ENCODE peak calls at places on chromosomes 11 and 22, in four cellular contexts. C is Panc1, B is K562, M is HepG2. Y is an unnamed sample.

GRCh38 chr11:82692981-82693380 is 40.7 kb downstream of the FAM181B start:
- DNase-seq in C (no peak), B (no peak), M (no peak), Y (no peak)

GRCh38 chr11:61077936-61078335 is 24.4 kb upstream of the CD5 start:
- DNase-seq in C (no peak), B (no peak), M (no peak), Y (no peak)

GRCh38 chr11:66080055-66080817 is 10.2 kb downstream of the PACS1 start:
- DNase-seq in C (no peak), B (peak), M (peak), Y (peak)

GRCh38 chr22:22061085-22062077 is 78.8 kb upstream of the TOP3B start:
- DNase-seq in C (no peak), B (peak), M (peak), Y (peak)

GRCh38 chr11:46490576-46491100 is 99.1 kb upstream of the CHRM4 start:
- DNase-seq in C (no peak), B (no peak), M (no peak), Y (no peak)

GRCh38 chr11:2713721-2714462 is 14.1 kb upstream of the KCNQ1OT1 start:
- DNase-seq in C (no peak), B (no peak), M (no peak), Y (no peak)

GRCh38 chr11:30914143-30914762 is 328.1 kb upstream of the MPPED2 start:
- DNase-seq in C (no peak), B (peak), M (peak), Y (peak)

GRCh38 chr11:6911946-6912345 is 8.9 kb upstream of the OR2D3 start:
- DNase-seq in C (no peak), B (no peak), M (no peak), Y (no peak)

GRCh38 chr22:38176170-38176741 is 5.4 kb downstream of the PLA2G6 start:
- DNase-seq in C (no peak), B (no peak), M (no peak), Y (no peak)

GRCh38 chr22:19984201-19984753 is 32.3 kb downstream of the ARVCF start:
- DNase-seq in C (peak), B (peak), M (no peak), Y (peak)

GRCh38 chr11:116124916-116125714 is 620.9 kb upstream of the CADM1 start:
- DNase-seq in C (no peak), B (no peak), M (no peak), Y (no peak)

GRCh38 chr22:28015056-28015445 is 96.0 kb upstream of the PITPNB start:
- DNase-seq in C (no peak), B (no peak), M (no peak), Y (no peak)

GRCh38 chr22:20583471-20583922 is 76.1 kb downstream of the MED15 start:
- DNase-seq in C (no peak), B (no peak), M (no peak), Y (no peak)

GRCh38 chr22:32333141-32333768 is 24.4 kb upstream of the RFPL3 start:
- DNase-seq in C (no peak), B (no peak), M (no peak), Y (no peak)

GRCh38 chr22:26894766-26895485 is 237.5 kb downstream of the MIAT start:
- DNase-seq in C (peak), B (no peak), M (peak), Y (peak)

GRCh38 chr11:130213143-130213978 is 53.8 kb downstream of the ST14 start:
- DNase-seq in C (peak), B (peak), M (peak), Y (peak)
- TF ChIP-seq TCF7L2 in C (no peak), B (no peak), M (no peak), Y (no peak)

GRCh38 chr11:119550330-119550729 is 127.4 kb upstream of the THY1 start:
- DNase-seq in C (no peak), B (no peak), M (no peak), Y (no peak)

GRCh38 chr11:119547511-119547910 is 124.5 kb upstream of the THY1 start:
- DNase-seq in C (no peak), B (no peak), M (no peak), Y (no peak)

GRCh38 chr11:119540370-119541125 is 117.6 kb upstream of the THY1 start:
- DNase-seq in C (no peak), B (no peak), M (no peak), Y (no peak)

GRCh38 chr11:119551726-119552510 is 128.9 kb upstream of the THY1 start:
- DNase-seq in C (no peak), B (no peak), M (no peak), Y (no peak)

DNA sequence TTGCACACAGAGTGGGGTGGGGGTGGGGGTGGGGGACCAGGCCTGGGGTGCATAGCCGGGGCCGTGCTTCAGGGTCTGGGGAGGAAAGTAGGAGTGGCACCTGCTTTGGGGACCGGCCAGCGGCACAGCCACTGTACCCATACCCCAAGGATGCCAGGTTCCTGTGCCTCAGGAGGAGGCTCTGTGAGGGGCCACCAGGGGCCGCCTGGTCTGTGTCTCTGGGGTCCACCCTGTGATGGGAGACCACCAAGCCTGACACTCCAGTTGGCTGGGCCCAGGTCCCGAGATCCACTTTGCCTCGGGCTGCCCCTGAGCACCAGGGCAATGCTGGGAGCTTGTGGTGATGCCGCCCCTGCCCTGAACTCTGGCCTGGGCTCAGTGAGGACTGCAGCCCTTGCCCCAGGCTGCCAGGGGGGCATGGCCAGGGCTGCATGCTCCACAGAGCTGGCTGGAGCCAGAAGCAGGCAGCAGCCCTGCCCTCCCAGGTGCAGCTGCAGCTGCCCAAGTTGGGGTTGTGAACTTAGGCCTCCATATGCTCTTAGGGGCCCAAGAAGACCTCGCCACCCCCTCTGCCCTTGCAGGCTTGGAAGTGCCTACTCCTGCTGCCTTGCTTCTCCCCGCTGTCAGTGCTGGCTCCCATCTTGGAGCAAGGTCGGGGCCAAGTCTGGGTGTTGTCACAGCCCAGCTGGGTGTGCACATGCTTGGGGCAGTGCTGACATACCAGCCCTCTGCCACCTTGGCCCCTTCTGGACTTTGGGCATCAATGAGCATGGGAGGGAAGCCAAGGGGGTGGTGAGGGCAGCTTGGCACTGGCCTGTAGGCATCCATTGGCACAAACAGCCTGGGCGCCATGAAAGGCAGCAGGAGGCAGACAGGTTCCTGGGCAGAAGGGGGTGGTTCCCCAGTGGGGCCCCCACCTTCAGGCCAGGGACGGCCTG is 123.3 kb upstream of the THY1 start:
- DNase-seq in C (no peak), B (no peak), M (no peak), Y (no peak)
- TF ChIP-seq TCF7L2 in C (no peak), B (no peak), M (no peak), Y (no peak)

GRCh38 chr22:39462443-39463147 is 5.8 kb downstream of the MGAT3 start:
- DNase-seq in C (no peak), B (peak), M (peak), Y (no peak)
- TF ChIP-seq TCF7L2 in C (no peak), B (no peak), M (no peak), Y (no peak)

GRCh38 chr11:114813216-114813615 is 134.9 kb downstream of the NXPE2 start:
- DNase-seq in C (no peak), B (no peak), M (no peak), Y (no peak)
- TF ChIP-seq TCF7L2 in C (no peak), B (no peak), M (no peak), Y (no peak)

DNA sequence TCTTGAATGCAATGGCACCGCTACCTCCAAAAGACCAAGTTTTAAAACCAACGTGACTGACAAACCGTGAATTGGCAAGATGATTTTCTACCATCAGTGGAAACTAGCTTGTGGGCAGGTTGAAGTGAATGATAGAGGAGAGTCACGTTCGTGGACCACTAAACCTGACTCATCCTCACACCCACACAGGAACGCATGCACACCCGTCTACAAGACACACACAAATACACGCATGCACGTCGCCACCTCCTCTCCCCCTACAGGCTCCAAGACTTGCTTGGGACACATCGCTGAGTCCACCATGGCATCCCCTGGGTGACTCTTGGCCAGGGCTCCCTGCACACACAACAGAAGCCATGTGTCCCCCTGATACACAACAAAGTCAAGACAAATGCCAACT is 14.4 kb downstream of the TMPRSS6 start:
- DNase-seq in C (no peak), B (no peak), M (no peak), Y (no peak)
- TF ChIP-seq TCF7L2 in C (no peak), B (no peak), M (no peak), Y (no peak)

GRCh38 chr11:5203366-5203765 is 2.9 kb upstream of the OR51V1 start:
- DNase-seq in C (no peak), B (no peak), M (no peak), Y (no peak)

GRCh38 chr11:5200582-5200981 is at the start of gene OR51V1:
- DNase-seq in C (no peak), B (no peak), M (no peak), Y (no peak)

GRCh38 chr11:5210376-5210885 is 9.9 kb upstream of the OR51V1 start:
- DNase-seq in C (no peak), B (no peak), M (no peak), Y (no peak)

DNA sequence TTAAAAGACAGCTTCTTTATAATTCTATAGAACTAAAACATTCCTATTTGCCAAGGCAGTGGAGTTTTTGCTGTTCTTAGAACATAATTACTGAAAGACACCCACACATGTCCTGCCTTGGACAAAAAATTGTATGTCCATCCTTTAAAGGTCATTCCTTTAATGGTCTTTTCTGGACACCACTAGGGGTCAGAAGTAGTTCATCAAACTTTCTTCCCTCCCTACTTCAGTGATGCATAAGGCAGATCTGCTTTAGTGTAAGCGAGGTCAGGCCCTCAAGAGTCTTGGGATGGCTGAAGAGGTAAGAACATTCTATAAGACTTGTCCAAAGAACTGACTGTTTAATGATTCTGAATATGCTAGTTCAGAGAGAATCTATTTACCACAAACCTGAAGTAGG is 4.3 kb upstream of the OR51V1 start:
- DNase-seq in C (peak), B (peak), M (peak), Y (peak)
- TF ChIP-seq TCF7L2 in C (no peak), B (no peak), M (no peak), Y (no peak)

GRCh38 chr22:36830601-36831000 is 13.8 kb upstream of the PVALB start:
- DNase-seq in C (no peak), B (no peak), M (no peak), Y (no peak)
- TF ChIP-seq TCF7L2 in C (no peak), B (no peak), M (no peak), Y (no peak)

DNA sequence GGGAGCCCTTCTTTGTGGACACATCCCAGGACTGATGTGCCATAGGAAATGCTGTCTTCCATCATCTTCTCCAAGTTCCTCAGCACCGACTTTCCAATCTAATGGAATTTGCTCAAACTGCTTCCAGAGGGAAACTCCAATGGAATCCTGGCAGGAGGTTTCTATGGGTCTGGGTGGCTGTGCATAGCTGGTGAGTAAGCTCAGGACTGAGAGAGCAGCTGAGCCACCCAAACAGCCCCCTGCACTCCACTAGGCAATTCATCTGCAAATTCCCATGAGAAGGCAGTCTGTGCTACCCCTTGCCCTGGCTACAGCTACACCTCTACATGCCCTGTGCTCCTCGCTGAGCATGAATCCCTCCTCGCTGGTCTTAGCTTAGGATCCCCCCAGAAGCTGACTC is 127.9 kb upstream of the CSNK2A3 start:
- DNase-seq in C (no peak), B (no peak), M (no peak), Y (no peak)
- TF ChIP-seq TCF7L2 in C (no peak), B (no peak), M (no peak), Y (no peak)

Y was measured in HCT116.